ENCODE peak calls at places on chromosome 2, in eight cellular contexts. W is A549, D is PC-9, I is IMR-90, M is K562, F is HCT116, V is GM23338, J is astrocyte. Q is an unnamed sample.

GRCh38 chr2:127185093-127185492 is 35.0 kb downstream of the CYP27C1 start:
- DNase-seq in W (no peak), D (no peak), I (no peak), M (peak; percentile 51), F (no peak), V (no peak), J (no peak), Q (no peak)

GRCh38 chr2:230885467-230886130 is 20.9 kb downstream of the ITM2C start:
- DNase-seq in W (no peak), D (no peak), I (peak; percentile 75), M (peak; percentile 46), F (no peak), V (peak; percentile 75), J (peak; percentile 57), Q (no peak)

GRCh38 chr2:11524470-11524869 is 9.4 kb upstream of the GREB1 start:
- DNase-seq in W (no peak), D (no peak), I (no peak), M (no peak), F (no peak), V (no peak), J (no peak), Q (no peak)

GRCh38 chr2:10536569-10537133 is 88.5 kb upstream of the ODC1 start:
- DNase-seq in W (peak; percentile 75), D (no peak), I (no peak), M (no peak), F (no peak), V (no peak), J (no peak), Q (no peak)

GRCh38 chr2:101625387-101625786 is 72.1 kb upstream of the MAP4K4 start:
- DNase-seq in W (no peak), D (peak; percentile 40), I (peak; percentile 7), M (no peak), F (no peak), V (no peak), J (no peak), Q (no peak)

GRCh38 chr2:215365184-215365658 is 53.4 kb downstream of the ATIC start:
- DNase-seq in W (no peak), D (no peak), I (peak; percentile 16), M (no peak), F (no peak), V (no peak), J (no peak), Q (no peak)

GRCh38 chr2:10067330-10067729 is 12.9 kb downstream of the CYS1 start:
- DNase-seq in W (no peak), D (no peak), I (no peak), M (no peak), F (no peak), V (no peak), J (no peak), Q (no peak)

GRCh38 chr2:119111115-119111975 is 47.2 kb downstream of the C1QL2 start:
- DNase-seq in W (peak; percentile 9), D (peak; percentile 7), I (no peak), M (no peak), F (peak; percentile 72), V (no peak), J (no peak), Q (no peak)

GRCh38 chr2:241009601-241010530 is 11.4 kb downstream of the SNED1 start:
- DNase-seq in W (no peak), D (peak; percentile 78), I (peak; percentile 50), M (no peak), F (no peak), V (peak; percentile 74), J (peak; percentile 80), Q (peak; percentile 77)

DNA sequence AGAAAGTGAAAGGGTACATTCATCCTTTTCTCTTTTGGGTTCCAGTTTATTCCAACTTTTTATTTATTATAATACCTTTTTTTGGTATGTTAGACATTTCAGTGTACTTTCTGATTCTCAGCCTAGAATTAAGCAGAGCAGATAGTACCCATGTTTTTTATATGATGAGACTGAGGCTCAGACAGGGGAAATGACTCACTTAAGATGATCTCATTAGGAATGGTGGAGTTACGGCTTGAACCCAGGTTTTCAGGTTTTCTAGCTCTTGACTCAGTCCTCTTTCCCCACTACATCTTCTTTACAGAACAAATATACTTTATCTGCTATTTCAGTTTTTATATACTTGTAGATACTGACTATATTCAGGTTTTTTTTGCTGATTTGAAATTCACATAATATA is 51.7 kb upstream of the OTX1 start:
- DNase-seq in W (peak; percentile 11), D (no peak), I (peak; percentile 51), M (no peak), F (no peak), V (no peak), J (peak; percentile 20), Q (no peak)
- H3K4me2 ChIP-seq in W (no peak overlapping the region), D (no peak overlapping the region), I (no peak overlapping the region), M (no peak overlapping the region), F (no peak overlapping the region), V (no peak overlapping the region), J (no peak overlapping the region), Q (no peak overlapping the region)

GRCh38 chr2:25964891-25965290 is 17.4 kb downstream of the KIF3C start:
- DNase-seq in W (peak; percentile 39), D (peak; percentile 36), I (no peak), M (no peak), F (no peak), V (no peak), J (peak; percentile 65), Q (no peak)
- H3K4me2 ChIP-seq in W (peak overlapping the region; percentile 48), D (no peak overlapping the region), I (no peak overlapping the region), M (no peak overlapping the region), F (peak overlapping the region; percentile 18), V (no peak overlapping the region), J (peak overlapping the region; percentile 56), Q (no peak overlapping the region)

GRCh38 chr2:64379221-64379620 is 74.7 kb upstream of the LGALSL start:
- DNase-seq in W (no peak), D (no peak), I (no peak), M (no peak), F (no peak), V (no peak), J (no peak), Q (no peak)

GRCh38 chr2:64383881-64384280 is 70.1 kb upstream of the LGALSL start:
- DNase-seq in W (no peak), D (no peak), I (no peak), M (no peak), F (no peak), V (no peak), J (no peak), Q (no peak)

GRCh38 chr2:64383016-64383588 is 70.9 kb upstream of the LGALSL start:
- DNase-seq in W (no peak), D (no peak), I (no peak), M (no peak), F (no peak), V (no peak), J (no peak), Q (no peak)

GRCh38 chr2:64376926-64377325 is 77.0 kb upstream of the LGALSL start:
- DNase-seq in W (no peak), D (peak; percentile 42), I (no peak), M (no peak), F (no peak), V (no peak), J (no peak), Q (no peak)

GRCh38 chr2:64380853-64381527 is 73.0 kb upstream of the LGALSL start:
- DNase-seq in W (no peak), D (no peak), I (no peak), M (no peak), F (no peak), V (no peak), J (no peak), Q (no peak)
- H3K4me2 ChIP-seq in W (no peak overlapping the region), D (no peak overlapping the region), I (no peak overlapping the region), M (no peak overlapping the region), F (no peak overlapping the region), V (no peak overlapping the region), J (no peak overlapping the region), Q (no peak overlapping the region)

GRCh38 chr2:110943070-110943634 is 177.6 kb upstream of the BCL2L11 start:
- DNase-seq in W (no peak), D (no peak), I (no peak), M (no peak), F (no peak), V (no peak), J (no peak), Q (no peak)

GRCh38 chr2:110946892-110947291 is 173.8 kb upstream of the BCL2L11 start:
- DNase-seq in W (no peak), D (no peak), I (no peak), M (no peak), F (no peak), V (no peak), J (no peak), Q (no peak)

GRCh38 chr2:110948027-110948687 is 172.6 kb upstream of the BCL2L11 start:
- DNase-seq in W (no peak), D (no peak), I (no peak), M (no peak), F (no peak), V (no peak), J (no peak), Q (no peak)
- H3K4me2 ChIP-seq in W (no peak overlapping the region), D (no peak overlapping the region), I (no peak overlapping the region), M (no peak overlapping the region), F (no peak overlapping the region), V (no peak overlapping the region), J (no peak overlapping the region), Q (no peak overlapping the region)

GRCh38 chr2:200042944-200043343 is 87.6 kb downstream of the MAIP1 start:
- DNase-seq in W (no peak), D (no peak), I (peak; percentile 89), M (no peak), F (no peak), V (no peak), J (peak; percentile 77), Q (no peak)

GRCh38 chr2:200040831-200041230 is 85.4 kb downstream of the MAIP1 start:
- DNase-seq in W (no peak), D (no peak), I (peak; percentile 85), M (no peak), F (no peak), V (no peak), J (peak; percentile 17), Q (no peak)

GRCh38 chr2:200040251-200040650 is 84.9 kb downstream of the MAIP1 start:
- DNase-seq in W (no peak), D (no peak), I (peak; percentile 72), M (no peak), F (no peak), V (peak; percentile 20), J (peak; percentile 24), Q (no peak)

GRCh38 chr2:200044453-200044852 is 89.1 kb downstream of the MAIP1 start:
- DNase-seq in W (no peak), D (no peak), I (no peak), M (no peak), F (no peak), V (no peak), J (no peak), Q (no peak)

DNA sequence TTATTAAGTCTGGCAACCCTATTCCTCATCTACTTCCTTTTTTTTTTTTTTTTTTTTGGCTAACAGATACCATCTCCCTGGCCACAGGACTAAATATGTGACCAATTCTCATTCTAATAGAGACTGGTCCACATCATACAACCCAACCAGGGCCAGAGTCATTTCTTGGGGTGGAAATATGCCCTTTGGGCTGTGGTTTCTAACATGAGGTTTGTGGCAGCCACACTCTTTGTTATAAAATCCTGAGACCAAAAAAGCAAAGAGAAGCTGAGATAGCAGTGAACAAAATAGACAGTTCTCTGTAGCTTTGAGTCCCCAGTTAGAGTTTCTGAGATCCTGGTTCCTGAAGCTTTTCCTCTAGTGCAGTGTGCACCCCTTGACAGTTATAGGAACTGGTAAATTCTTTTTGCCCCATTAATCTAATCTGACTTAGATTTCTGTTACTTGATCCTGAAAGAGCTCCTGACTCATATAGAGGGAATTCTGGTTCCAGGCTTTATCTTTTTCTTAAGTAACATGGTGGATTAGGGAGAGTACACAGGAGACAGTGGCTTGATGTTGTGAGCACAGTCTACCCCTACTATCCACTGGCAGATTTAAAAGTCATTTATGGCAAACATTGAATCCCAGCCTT is 86.8 kb downstream of the MAIP1 start:
- DNase-seq in W (no peak), D (no peak), I (peak; percentile 90), M (no peak), F (no peak), V (no peak), J (peak; percentile 90), Q (no peak)
- H3K4me2 ChIP-seq in W (no peak overlapping the region), D (peak overlapping the region; percentile 12), I (peak overlapping the region; percentile 25), M (no peak overlapping the region), F (no peak overlapping the region), V (no peak overlapping the region), J (peak overlapping the region; percentile 27), Q (no peak overlapping the region)